ENCODE peak calls at places on chromosomes 6 and 20, in five cellular contexts. N is PC-9; E is right atrium auricular region; F is CD8-positive, alpha-beta T cell; S is right lobe of liver. O is an unnamed sample. For H3K36me3, the result is how much of the 10 kb centered on the place peaks cover.

GRCh38 chr6:132115714-132116366 is 164.7 kb upstream of the CCN2 start:
- DNase-seq in N (no peak), E (no peak), F (no peak), S (no peak), O (no peak)

GRCh38 chr6:169545956-169546355 is 155.9 kb downstream of the WDR27 start:
- DNase-seq in N (no peak), E (no peak), F (no peak), S (no peak), O (no peak)

GRCh38 chr20:45969712-45970634 is 2.0 kb downstream of the ZNF335 start:
- DNase-seq in N (peak), E (no peak), F (no peak), S (peak), O (peak)

GRCh38 chr6:111276736-111277135 is 189.4 kb downstream of the SLC16A10 start:
- DNase-seq in N (peak), E (no peak), F (no peak), S (no peak), O (no peak)

GRCh38 chr6:25898289-25898977 is 24.4 kb upstream of the SLC17A3 start:
- DNase-seq in N (no peak), E (no peak), F (no peak), S (no peak), O (no peak)

GRCh38 chr20:36542019-36542488 is 735 bp downstream of the MYL9 start:
- DNase-seq in N (no peak), E (no peak), F (no peak), S (no peak), O (no peak)

GRCh38 chr6:152952866-152953509 is 29.9 kb downstream of the FBXO5 start:
- DNase-seq in N (no peak), E (no peak), F (no peak), S (no peak), O (no peak)

GRCh38 chr6:106608080-106608668 is 21.1 kb downstream of the RTN4IP1 start:
- DNase-seq in N (peak), E (no peak), F (no peak), S (no peak), O (peak)

GRCh38 chr6:62283828-62284411 is 2.1 kb downstream of the KHDRBS2 start:
- DNase-seq in N (no peak), E (no peak), F (no peak), S (no peak), O (no peak)

GRCh38 chr6:43310137-43310536 is 1.5 kb upstream of the CRIP3 start:
- DNase-seq in N (no peak), E (no peak), F (no peak), S (no peak), O (no peak)

GRCh38 chr6:21003780-21004541 is 469.7 kb downstream of the CDKAL1 start:
- DNase-seq in N (peak), E (no peak), F (no peak), S (no peak), O (no peak)

GRCh38 chr6:25446815-25447569 is 167.8 kb downstream of the CARMIL1 start:
- DNase-seq in N (no peak), E (no peak), F (no peak), S (no peak), O (no peak)

GRCh38 chr6:146123611-146124010 is 94.7 kb downstream of the GRM1 start:
- DNase-seq in N (no peak), E (no peak), F (no peak), S (no peak), O (no peak)

GRCh38 chr6:96520039-96520850 is 1.4 kb upstream of the UFL1 start:
- DNase-seq in N (peak), E (no peak), F (no peak), S (no peak), O (peak)

GRCh38 chr6:166757226-166758135 is 130.4 kb upstream of the RPS6KA2 start:
- DNase-seq in N (no peak), E (no peak), F (no peak), S (no peak), O (peak)

GRCh38 chr20:3744806-3745685 is 12.6 kb downstream of the HSPA12B start:
- DNase-seq in N (peak), E (peak), F (peak), S (peak), O (no peak)

GRCh38 chr6:168447741-168448140 is 6.8 kb downstream of the SMOC2 start:
- DNase-seq in N (no peak), E (no peak), F (no peak), S (no peak), O (no peak)

GRCh38 chr6:132228894-132229293 is 172.4 kb downstream of the MOXD1 start:
- DNase-seq in N (no peak), E (no peak), F (no peak), S (no peak), O (no peak)

GRCh38 chr6:115999256-115999655 is 61.4 kb downstream of the FRK start:
- DNase-seq in N (no peak), E (no peak), F (no peak), S (no peak), O (no peak)

GRCh38 chr6:21840428-21840827 is 246.9 kb downstream of the SOX4 start:
- DNase-seq in N (no peak), E (no peak), F (no peak), S (no peak), O (no peak)

GRCh38 chr6:17962436-17963031 is 24.9 kb downstream of the KIF13A start:
- DNase-seq in N (no peak), E (peak), F (no peak), S (no peak), O (peak)

GRCh38 chr20:10954137-10954840 is 280.5 kb upstream of the JAG1 start:
- DNase-seq in N (peak), E (no peak), F (no peak), S (no peak), O (peak)

GRCh38 chr6:36650848-36651247 is 27.7 kb upstream of the CDKN1A start:
- DNase-seq in N (no peak), E (no peak), F (no peak), S (no peak), O (no peak)

GRCh38 chr20:2314759-2315439 is 19.1 kb downstream of the TGM3 start:
- DNase-seq in N (peak), E (peak), F (no peak), S (no peak), O (no peak)

GRCh38 chr6:47169785-47170685 is 127.9 kb upstream of the ADGRF1 start:
- DNase-seq in N (peak), E (no peak), F (no peak), S (no peak), O (no peak)

GRCh38 chr6:49892280-49892679 is 25.9 kb upstream of the CRISP1 start:
- DNase-seq in N (no peak), E (no peak), F (no peak), S (no peak), O (no peak)

GRCh38 chr6:6434151-6434550 is 113.7 kb upstream of the F13A1 start:
- DNase-seq in N (no peak), E (no peak), F (no peak), S (no peak), O (no peak)

DNA sequence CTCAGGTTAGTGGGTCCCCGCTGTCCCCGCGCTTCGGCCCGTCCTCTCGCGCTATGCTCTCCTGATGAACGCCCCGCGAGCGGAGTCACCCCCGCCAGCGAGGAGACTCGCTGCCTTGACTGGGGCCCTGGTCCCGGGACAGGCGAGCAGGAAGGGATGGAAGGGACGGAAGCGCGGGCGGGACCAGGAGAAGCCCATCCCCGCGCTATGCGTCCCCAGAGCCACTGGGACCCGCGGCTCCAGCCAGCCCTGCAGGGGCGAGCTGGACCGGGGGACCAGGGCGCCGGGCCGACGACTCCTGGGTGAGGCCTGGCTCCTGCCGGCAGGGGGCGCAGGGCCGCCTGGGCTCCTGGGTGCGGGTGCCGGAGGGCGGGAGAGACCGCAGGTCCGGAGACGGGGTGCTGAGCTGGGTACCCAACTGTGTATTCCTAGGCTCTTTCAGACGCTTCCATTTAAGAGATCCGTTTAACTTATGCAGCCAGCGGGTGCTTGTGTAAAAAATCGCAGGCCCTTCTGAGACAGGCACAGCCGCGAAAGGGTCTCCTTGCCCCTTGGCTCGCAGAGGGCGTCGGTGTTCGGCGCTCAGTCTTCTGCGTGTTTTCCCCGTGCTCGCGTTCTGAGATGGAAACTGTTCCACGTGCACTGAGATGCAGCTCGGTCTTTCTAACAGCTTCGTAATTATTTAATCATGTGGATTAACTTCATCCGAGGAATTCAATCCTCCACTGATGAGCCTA is 580 bp upstream of the SYCP2 start:
- DNase-seq in N (no peak), E (peak), F (peak), S (peak), O (no peak)
- H3K4me3 ChIP-seq in N (no peak), E (peak), F (peak), S (peak), O (peak)

DNA sequence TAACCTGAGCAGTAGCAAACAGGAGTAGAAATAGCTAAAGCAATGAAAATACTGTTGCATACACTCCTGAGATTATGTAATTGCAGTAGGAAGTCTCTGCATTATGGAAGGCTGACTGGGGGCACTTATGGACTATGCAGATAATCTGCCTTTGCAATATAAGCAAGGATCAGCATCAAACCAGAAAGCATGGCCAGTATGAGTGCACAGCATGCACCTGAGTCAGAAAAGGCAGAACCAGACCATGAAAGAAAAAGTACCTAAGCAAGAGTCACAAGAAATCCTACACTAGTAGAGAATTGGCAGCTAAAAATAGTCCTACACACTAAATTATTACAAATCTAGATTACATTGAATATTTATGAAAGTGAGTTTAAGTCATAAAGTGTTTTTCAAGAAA is 164.3 kb downstream of the KIF6 start:
- DNase-seq in N (no peak), E (no peak), F (no peak), S (no peak), O (no peak)
- H3K36me3 ChIP-seq in N (under half), E (under half), F (under half), S (under half), O (under half)

DNA sequence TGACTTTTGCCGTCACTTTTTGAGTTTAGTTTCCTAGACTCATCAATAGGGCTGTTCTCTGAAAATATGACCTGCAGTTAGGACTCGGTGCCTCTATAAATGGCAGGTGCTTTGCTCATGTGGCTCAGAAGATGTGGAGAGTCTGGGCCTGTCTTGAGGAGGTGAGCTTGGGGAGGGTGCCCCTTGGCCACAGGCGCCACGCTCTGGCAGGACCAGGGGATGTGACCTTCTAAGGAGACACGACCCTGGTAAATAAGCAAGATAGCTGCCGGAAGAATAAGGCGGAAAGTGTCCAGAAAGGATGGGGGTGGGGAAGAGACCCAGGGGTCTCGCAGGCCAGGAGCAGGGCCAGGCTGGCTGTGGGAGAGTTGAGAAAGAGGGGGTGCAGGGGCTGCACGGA is 46.6 kb downstream of the TMEM242 start:
- DNase-seq in N (no peak), E (no peak), F (no peak), S (no peak), O (no peak)
- H3K4me3 ChIP-seq in N (no peak), E (no peak), F (no peak), S (no peak), O (no peak)

GRCh38 chr6:41887355-41887754 is 7.8 kb downstream of the USP49 start:
- DNase-seq in N (no peak), E (no peak), F (no peak), S (no peak), O (no peak)
- H3K36me3 ChIP-seq in N (under half), E (under half), F (under half), S (under half), O (under half)

GRCh38 chr20:32536861-32537656 is 48.1 kb downstream of the NOL4L start:
- DNase-seq in N (peak), E (no peak), F (peak), S (peak), O (no peak)

GRCh38 chr20:32537657-32538525 is 47.2 kb downstream of the NOL4L start:
- DNase-seq in N (peak), E (no peak), F (no peak), S (no peak), O (no peak)

GRCh38 chr20:32534661-32535240 is 50.4 kb downstream of the NOL4L start:
- DNase-seq in N (no peak), E (no peak), F (no peak), S (no peak), O (no peak)

GRCh38 chr20:32535316-32535952 is 49.7 kb downstream of the NOL4L start:
- DNase-seq in N (no peak), E (no peak), F (no peak), S (no peak), O (no peak)

DNA sequence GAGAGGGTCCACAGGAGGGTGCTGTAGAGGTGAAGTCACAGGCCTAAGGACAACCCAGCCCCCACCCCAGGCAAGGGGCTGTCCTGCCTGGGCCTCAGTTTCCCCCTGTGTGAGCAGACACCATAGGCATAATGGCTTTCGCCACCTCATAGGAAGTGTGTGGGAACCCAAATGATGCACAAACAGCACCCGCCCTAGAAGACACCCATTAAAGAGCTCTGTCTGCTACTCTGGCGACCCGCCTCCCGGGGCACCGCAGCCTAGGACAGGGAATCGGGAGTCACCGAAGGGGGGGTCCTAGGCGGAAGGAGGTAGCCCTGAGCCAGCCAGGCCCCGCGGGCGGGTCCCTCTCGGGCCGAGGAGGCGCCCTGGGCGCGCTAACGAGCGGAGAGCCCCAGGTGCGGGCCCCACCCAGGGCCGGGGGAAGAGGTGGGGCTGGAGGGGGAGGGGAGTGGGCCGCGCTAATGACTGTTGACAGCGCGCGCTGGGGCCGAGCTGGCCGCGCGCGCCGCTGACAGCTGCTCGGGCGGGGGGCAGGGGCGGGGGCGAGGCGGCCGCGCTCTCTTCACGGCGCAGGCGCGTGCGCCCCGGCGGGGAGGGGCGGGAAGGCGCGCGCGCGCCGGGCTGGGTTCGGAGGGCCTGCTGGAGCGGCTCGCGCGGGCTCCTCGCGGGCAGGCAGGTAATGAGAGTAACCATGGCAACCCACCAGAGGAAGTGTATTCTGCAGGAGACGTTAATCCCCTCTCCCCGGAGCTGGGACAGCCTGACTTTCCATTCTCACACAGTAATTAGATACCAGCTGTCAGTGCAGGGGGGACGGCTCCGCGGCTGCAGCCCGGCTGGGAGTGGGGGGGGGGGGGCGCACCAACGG is 48.9 kb downstream of the NOL4L start:
- DNase-seq in N (peak), E (no peak), F (peak), S (no peak), O (no peak)
- H3K4me3 ChIP-seq in N (peak), E (peak), F (peak), S (peak), O (peak)

DNA sequence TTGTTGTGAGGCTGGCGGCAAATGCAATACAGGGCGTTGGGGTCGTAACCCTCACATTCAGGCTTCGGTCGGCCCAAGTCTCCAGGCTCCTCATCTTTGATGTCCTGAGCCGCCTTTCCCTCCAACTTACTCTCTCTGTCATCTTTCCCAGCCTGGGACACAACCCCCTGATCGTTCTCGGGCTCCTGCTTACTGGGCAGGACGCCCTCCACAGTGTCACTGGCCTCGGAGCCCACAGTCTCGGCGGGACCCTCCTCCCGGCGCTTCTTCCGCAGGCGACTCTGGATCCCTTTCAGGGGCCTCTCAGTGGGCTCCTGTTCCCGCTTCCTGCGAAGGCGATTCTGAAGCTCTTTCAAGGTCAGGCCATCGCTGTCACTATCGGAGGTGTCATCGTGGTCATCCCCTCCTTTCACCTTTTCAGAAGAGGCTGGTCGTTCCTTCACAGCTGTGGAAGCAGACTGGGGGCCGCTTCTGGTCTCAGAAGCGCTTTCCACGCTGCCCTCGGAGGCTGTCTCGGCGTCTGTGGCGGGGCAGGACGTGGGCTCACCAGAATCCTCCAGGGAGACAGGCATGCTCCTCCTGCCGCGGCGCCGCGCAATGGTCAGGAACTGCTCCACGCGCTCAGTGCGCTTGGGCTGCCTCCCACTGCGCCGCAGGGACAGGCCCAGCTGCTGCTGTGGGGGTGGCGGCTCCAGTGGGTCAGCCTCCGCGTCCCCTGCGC is 15.4 kb downstream of the DIDO1 start:
- DNase-seq in N (no peak), E (no peak), F (no peak), S (no peak), O (no peak)
- H3K36me3 ChIP-seq in N (under half), E (half or more), F (half or more), S (under half), O (under half)

GRCh38 chr6:158703840-158704822 is 54.3 kb downstream of the SYTL3 start:
- DNase-seq in N (peak), E (peak), F (peak), S (peak), O (no peak)
- H3K4me3 ChIP-seq in N (peak), E (peak), F (peak), S (peak), O (peak)

DNA sequence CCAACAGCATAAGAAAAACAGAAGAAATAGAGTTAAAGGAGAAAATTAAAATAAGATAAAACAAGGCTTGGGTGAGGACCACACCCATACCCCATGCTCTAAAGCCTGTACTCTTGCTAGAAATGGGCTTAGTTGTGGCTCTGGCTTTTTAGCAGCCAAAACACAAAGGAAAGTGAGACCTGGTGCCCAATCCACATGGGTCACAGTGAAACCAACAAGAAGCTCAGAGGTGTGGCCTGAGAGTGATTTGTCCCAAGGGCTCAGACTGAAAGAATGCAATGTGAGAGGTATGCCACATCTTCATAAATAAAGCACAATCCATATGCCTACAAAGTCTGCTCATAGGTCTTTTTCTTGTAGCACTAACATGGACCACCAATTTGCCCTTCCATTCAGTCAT is 21.1 kb downstream of the HM13 start:
- DNase-seq in N (no peak), E (no peak), F (no peak), S (no peak), O (no peak)
- H3K36me3 ChIP-seq in N (under half), E (half or more), F (under half), S (under half), O (under half)

GRCh38 chr6:82017316-82017715 is 230.2 kb downstream of the IBTK start:
- DNase-seq in N (peak), E (peak), F (no peak), S (no peak), O (peak)

GRCh38 chr6:82017773-82018172 is 229.8 kb downstream of the IBTK start:
- DNase-seq in N (no peak), E (no peak), F (no peak), S (no peak), O (no peak)

GRCh38 chr6:82015526-82015925 is 232.0 kb downstream of the IBTK start:
- DNase-seq in N (no peak), E (no peak), F (no peak), S (no peak), O (no peak)

GRCh38 chr6:82015043-82015442 is 232.5 kb downstream of the IBTK start:
- DNase-seq in N (no peak), E (no peak), F (no peak), S (no peak), O (no peak)

GRCh38 chr6:82013561-82014275 is 233.8 kb downstream of the IBTK start:
- DNase-seq in N (no peak), E (no peak), F (no peak), S (no peak), O (no peak)
- H3K4me3 ChIP-seq in N (no peak), E (no peak), F (no peak), S (no peak), O (no peak)

O was measured in kidney epithelial cell.